ENCODE peak calls at places on chromosomes 6 and 20, in eight cellular contexts. U, L, P, H, Q, V, M and Z are unnamed samples.

GRCh38 chr20:4195499-4195898 is 180.1 kb upstream of the RNF24 start:
- DNase-seq in U (peak; percentile 60), L (no peak), P (peak; percentile 35), H (no peak), Q (no peak), V (peak; percentile 61), M (no peak), Z (no peak)

GRCh38 chr6:37919417-37920157 is 100.1 kb downstream of the ZFAND3 start:
- DNase-seq in U (no peak), L (peak; percentile 79), P (peak; percentile 70), H (no peak), Q (no peak), V (no peak), M (no peak), Z (no peak)

GRCh38 chr6:89834884-89835792 is 5.5 kb downstream of the CASP8AP2 start:
- DNase-seq in U (no peak), L (peak; percentile 51), P (no peak), H (no peak), Q (no peak), V (no peak), M (no peak), Z (no peak)

GRCh38 chr20:57938158-57939108 is 228.6 kb upstream of the PMEPA1 start:
- DNase-seq in U (no peak), L (peak; percentile 29), P (peak; percentile 16), H (no peak), Q (no peak), V (no peak), M (no peak), Z (no peak)

GRCh38 chr6:37493047-37493995 is 6.4 kb downstream of the CCDC167 start:
- DNase-seq in U (no peak), L (no peak), P (no peak), H (no peak), Q (peak; percentile 47), V (no peak), M (no peak), Z (no peak)

GRCh38 chr6:20669571-20670314 is 135.5 kb downstream of the CDKAL1 start:
- DNase-seq in U (no peak), L (no peak), P (peak; percentile 68), H (no peak), Q (no peak), V (no peak), M (no peak), Z (no peak)

GRCh38 chr20:16764560-16764959 is 16.4 kb downstream of the OTOR start:
- DNase-seq in U (no peak), L (no peak), P (no peak), H (no peak), Q (no peak), V (no peak), M (no peak), Z (no peak)

GRCh38 chr20:58306421-58307261 is 2.9 kb upstream of the RAB22A start:
- DNase-seq in U (peak; percentile 57), L (peak; percentile 87), P (peak; percentile 15), H (no peak), Q (peak; percentile 71), V (peak; percentile 37), M (no peak), Z (no peak)

GRCh38 chr6:77451466-77451865 is 11.8 kb downstream of the HTR1B start:
- DNase-seq in U (no peak), L (peak; percentile 45), P (no peak), H (no peak), Q (no peak), V (no peak), M (no peak), Z (no peak)

GRCh38 chr20:63819224-63819917 is 11.7 kb downstream of the ZBTB46 start:
- DNase-seq in U (peak; percentile 54), L (no peak), P (peak; percentile 42), H (no peak), Q (no peak), V (peak; percentile 72), M (no peak), Z (no peak)

GRCh38 chr6:46044876-46045617 is 29.4 kb upstream of the CLIC5 start:
- DNase-seq in U (peak; percentile 83), L (peak; percentile 89), P (peak; percentile 87), H (peak; percentile 24), Q (no peak), V (no peak), M (peak; percentile 52), Z (peak; percentile 81)

GRCh38 chr6:28738396-28738765 is 185.4 kb downstream of the TRIM27 start:
- DNase-seq in U (no peak), L (no peak), P (no peak), H (no peak), Q (no peak), V (no peak), M (no peak), Z (no peak)

GRCh38 chr6:138517635-138518034 is 18.3 kb upstream of the NHSL1 start:
- DNase-seq in U (peak; percentile 68), L (peak; percentile 27), P (peak; percentile 58), H (no peak), Q (peak; percentile 59), V (peak; percentile 78), M (no peak), Z (no peak)

GRCh38 chr6:159691133-159691962 is 1.7 kb downstream of the SOD2 start:
- DNase-seq in U (peak; percentile 78), L (peak; percentile 75), P (peak; percentile 95), H (no peak), Q (no peak), V (peak; percentile 93), M (no peak), Z (no peak)

GRCh38 chr6:126614642-126615504 is 275.0 kb downstream of the CENPW start:
- DNase-seq in U (no peak), L (no peak), P (no peak), H (no peak), Q (no peak), V (peak; percentile 44), M (no peak), Z (no peak)

GRCh38 chr6:72218125-72218524 is 331.8 kb downstream of the RIMS1 start:
- DNase-seq in U (peak; percentile 13), L (peak; percentile 15), P (peak; percentile 43), H (no peak), Q (no peak), V (peak; percentile 17), M (no peak), Z (no peak)
- TF ChIP-seq CTCF in U (peak; percentile 25), L (peak; percentile 69), P (peak; percentile 58), H (no peak), Q (peak; percentile 8), V (peak; percentile 41), M (no peak), Z (no peak)

GRCh38 chr20:1327241-1327653 is 1.7 kb downstream of the SDCBP2 start:
- DNase-seq in U (peak; percentile 57), L (peak; percentile 47), P (peak; percentile 88), H (no peak), Q (peak; percentile 84), V (no peak), M (peak; percentile 60), Z (no peak)
- H3K4me1 ChIP-seq in U (peaks cover 74% of the 10 kb centered on the region), L (peaks cover 34% of the 10 kb centered on the region), P (no peaks in the 10 kb centered on the region), H (peaks cover 7% of the 10 kb centered on the region), Q (peaks cover 68% of the 10 kb centered on the region), V (peaks cover 60% of the 10 kb centered on the region), M (peaks cover 72% of the 10 kb centered on the region), Z (peaks cover 63% of the 10 kb centered on the region)

GRCh38 chr6:112780498-112781096 is 433.5 kb downstream of the RFPL4B start:
- DNase-seq in U (peak; percentile 79), L (peak; percentile 78), P (peak; percentile 91), H (no peak), Q (peak; percentile 45), V (peak; percentile 76), M (peak; percentile 39), Z (peak; percentile 29)

GRCh38 chr6:112786801-112787200 is 439.7 kb downstream of the RFPL4B start:
- DNase-seq in U (no peak), L (peak; percentile 41), P (no peak), H (no peak), Q (no peak), V (no peak), M (no peak), Z (no peak)

GRCh38 chr6:112785408-112785807 is 438.3 kb downstream of the RFPL4B start:
- DNase-seq in U (no peak), L (no peak), P (no peak), H (no peak), Q (no peak), V (no peak), M (no peak), Z (no peak)

DNA sequence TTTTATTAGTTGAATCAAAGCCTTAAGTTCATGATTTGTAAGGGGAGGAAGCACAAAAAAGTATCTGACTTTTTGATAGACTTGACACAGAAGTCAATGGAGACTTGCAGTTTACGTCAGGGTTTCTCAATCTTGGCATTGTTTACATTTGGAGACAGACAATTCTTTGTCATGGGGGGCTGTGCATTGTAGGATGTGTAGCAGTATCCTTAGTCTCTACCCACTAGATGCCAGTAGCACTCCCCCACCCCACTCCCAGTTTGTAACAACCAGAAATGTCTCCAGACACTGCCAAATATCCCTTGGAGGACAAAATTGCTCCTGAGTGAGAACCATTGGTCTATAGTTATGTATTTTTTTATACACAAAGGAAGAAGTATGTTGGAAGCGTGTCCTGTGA is 434.1 kb downstream of the RFPL4B start:
- DNase-seq in U (peak; percentile 17), L (peak; percentile 51), P (peak; percentile 58), H (no peak), Q (no peak), V (peak; percentile 5), M (no peak), Z (no peak)
- TF ChIP-seq CTCF in U (no peak), L (no peak), P (no peak), H (no peak), Q (no peak), V (no peak), M (no peak), Z (no peak)

GRCh38 chr20:44698351-44698750 is 16.8 kb upstream of the CCN5 start:
- DNase-seq in U (no peak), L (no peak), P (no peak), H (no peak), Q (no peak), V (no peak), M (no peak), Z (no peak)
- H3K4me1 ChIP-seq in U (peaks cover 10% of the 10 kb centered on the region), L (peaks cover 38% of the 10 kb centered on the region), P (peaks cover 9% of the 10 kb centered on the region), H (peaks cover 48% of the 10 kb centered on the region), Q (peaks cover 41% of the 10 kb centered on the region), V (peaks cover 11% of the 10 kb centered on the region), M (peaks cover 32% of the 10 kb centered on the region), Z (peaks cover 39% of the 10 kb centered on the region)

DNA sequence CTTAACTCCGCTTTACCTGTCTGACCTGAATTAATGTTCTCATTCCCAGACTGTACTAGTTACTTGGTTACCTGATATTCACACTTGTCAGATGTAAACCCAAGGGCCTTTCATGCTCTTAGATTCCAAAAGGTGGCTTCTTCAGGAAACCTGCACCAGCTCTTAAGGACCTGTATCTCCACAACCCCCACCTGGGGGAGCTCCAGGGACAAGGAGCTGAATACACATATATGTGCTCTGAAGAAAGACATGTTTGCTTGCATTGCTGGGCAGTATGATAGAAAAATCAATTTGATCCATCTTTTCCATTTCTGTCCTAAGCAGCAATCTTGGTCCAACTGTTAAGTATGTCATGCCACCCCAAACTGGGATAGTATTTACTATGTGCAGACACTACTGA is 64.8 kb upstream of the POU3F2 start:
- DNase-seq in U (peak; percentile 47), L (peak; percentile 64), P (peak; percentile 5), H (no peak), Q (no peak), V (peak; percentile 24), M (no peak), Z (no peak)
- TF ChIP-seq CTCF in U (peak; percentile 51), L (no peak), P (no peak), H (no peak), Q (no peak), V (peak; percentile 28), M (no peak), Z (no peak)

GRCh38 chr6:106084973-106085686 is 1.0 kb upstream of the PRDM1 start:
- DNase-seq in U (peak; percentile 40), L (peak; percentile 40), P (no peak), H (no peak), Q (no peak), V (no peak), M (no peak), Z (no peak)
- H3K4me1 ChIP-seq in U (peaks cover 49% of the 10 kb centered on the region), L (peaks cover 13% of the 10 kb centered on the region), P (peaks cover 9% of the 10 kb centered on the region), H (peaks cover 8% of the 10 kb centered on the region), Q (peaks cover 37% of the 10 kb centered on the region), V (peaks cover 10% of the 10 kb centered on the region), M (peaks cover 4% of the 10 kb centered on the region), Z (peaks cover 7% of the 10 kb centered on the region)

GRCh38 chr20:44056010-44056698 is 130.8 kb downstream of the JPH2 start:
- DNase-seq in U (peak; percentile 78), L (no peak), P (peak; percentile 27), H (no peak), Q (no peak), V (peak; percentile 61), M (no peak), Z (no peak)
- TF ChIP-seq CTCF in U (peak; percentile 87), L (peak; percentile 13), P (peak; percentile 38), H (no peak), Q (peak; percentile 32), V (peak; percentile 82), M (peak; percentile 52), Z (no peak)